ENCODE peak calls at places on chromosome 18, in five cellular contexts. A is upper lobe of right lung; O is small intestine; C is CD8-positive, alpha-beta memory T cell; W is left lung. F is an unnamed sample. For H3K9me3, the result is how much of the 10 kb centered on the place peaks cover.

GRCh38 chr18:48862116-48862515 is 88.6 kb downstream of the SMAD7 start:
- DNase-seq in A (no peak), O (no peak), C (no peak), W (no peak), F (no peak)

GRCh38 chr18:60196818-60197217 is 175.8 kb downstream of the MC4R start:
- DNase-seq in A (no peak), O (no peak), C (no peak), W (no peak), F (no peak)

GRCh38 chr18:4433762-4434161 is 21.3 kb downstream of the DLGAP1 start:
- DNase-seq in A (no peak), O (no peak), C (no peak), W (no peak), F (no peak)

GRCh38 chr18:40662898-40663437 is 1292.1 kb upstream of the PIK3C3 start:
- DNase-seq in A (peak), O (no peak), C (no peak), W (peak), F (no peak)

GRCh38 chr18:44682871-44683221 is 2.2 kb downstream of the SETBP1 start:
- DNase-seq in A (no peak), O (no peak), C (no peak), W (no peak), F (no peak)

GRCh38 chr18:40346146-40346545 is 1608.9 kb upstream of the PIK3C3 start:
- DNase-seq in A (no peak), O (no peak), C (no peak), W (no peak), F (no peak)

GRCh38 chr18:59694824-59695223 is 2.4 kb downstream of the CCBE1 start:
- DNase-seq in A (no peak), O (no peak), C (no peak), W (no peak), F (no peak)

GRCh38 chr18:7572837-7573236 is 5.7 kb downstream of the PTPRM start:
- DNase-seq in A (no peak), O (no peak), C (no peak), W (no peak), F (no peak)

GRCh38 chr18:77039196-77040140 is 93.1 kb downstream of the MBP start:
- DNase-seq in A (no peak), O (no peak), C (no peak), W (no peak), F (no peak)

GRCh38 chr18:63679820-63680606 is 18.3 kb upstream of the SERPINB3 start:
- DNase-seq in A (no peak), O (no peak), C (no peak), W (no peak), F (no peak)

GRCh38 chr18:13614318-13614643 is 112.1 kb downstream of the FAM210A start:
- DNase-seq in A (no peak), O (no peak), C (no peak), W (no peak), F (no peak)

GRCh38 chr18:29002747-29003146 is 825.8 kb upstream of the CDH2 start:
- DNase-seq in A (no peak), O (no peak), C (no peak), W (no peak), F (no peak)

GRCh38 chr18:10490401-10491289 is 35.2 kb upstream of the NAPG start:
- DNase-seq in A (no peak), O (peak), C (peak), W (no peak), F (no peak)

GRCh38 chr18:41899535-41899934 is 55.5 kb upstream of the PIK3C3 start:
- DNase-seq in A (no peak), O (no peak), C (no peak), W (no peak), F (no peak)

GRCh38 chr18:22391571-22392359 is 25.9 kb downstream of the CTAGE1 start:
- DNase-seq in A (no peak), O (peak), C (peak), W (no peak), F (no peak)

GRCh38 chr18:49668583-49669290 is 106.9 kb downstream of the LIPG start:
- DNase-seq in A (no peak), O (no peak), C (no peak), W (no peak), F (no peak)

GRCh38 chr18:67475673-67476072 is 40.8 kb downstream of the DSEL start:
- DNase-seq in A (no peak), O (no peak), C (no peak), W (no peak), F (no peak)

GRCh38 chr18:60090170-60090569 is 190.4 kb downstream of the PMAIP1 start:
- DNase-seq in A (no peak), O (peak), C (no peak), W (no peak), F (no peak)

GRCh38 chr18:23207191-23207955 is 72.1 kb downstream of the CABLES1 start:
- DNase-seq in A (no peak), O (peak), C (no peak), W (no peak), F (no peak)

GRCh38 chr18:36697905-36698304 is 130.9 kb downstream of the TPGS2 start:
- DNase-seq in A (no peak), O (no peak), C (no peak), W (no peak), F (no peak)

GRCh38 chr18:21267370-21267769 is 25.3 kb downstream of the GREB1L start:
- DNase-seq in A (no peak), O (peak), C (no peak), W (no peak), F (no peak)

GRCh38 chr18:45416168-45416567 is 199.1 kb upstream of the SLC14A2 start:
- DNase-seq in A (no peak), O (peak), C (no peak), W (no peak), F (no peak)

GRCh38 chr18:6653880-6654279 is 75.6 kb upstream of the ARHGAP28 start:
- DNase-seq in A (no peak), O (peak), C (no peak), W (no peak), F (no peak)

GRCh38 chr18:77059294-77059916 is 73.2 kb downstream of the MBP start:
- DNase-seq in A (no peak), O (peak), C (no peak), W (no peak), F (no peak)

GRCh38 chr18:55489742-55490055 is 98.3 kb downstream of the TCF4 start:
- DNase-seq in A (no peak), O (no peak), C (no peak), W (no peak), F (no peak)

GRCh38 chr18:51120809-51121596 is 76.5 kb downstream of the MEX3C start:
- DNase-seq in A (no peak), O (no peak), C (no peak), W (no peak), F (no peak)
- H3K9me3 ChIP-seq in A (under half), O (under half), C (under half), W (under half), F (under half)

DNA sequence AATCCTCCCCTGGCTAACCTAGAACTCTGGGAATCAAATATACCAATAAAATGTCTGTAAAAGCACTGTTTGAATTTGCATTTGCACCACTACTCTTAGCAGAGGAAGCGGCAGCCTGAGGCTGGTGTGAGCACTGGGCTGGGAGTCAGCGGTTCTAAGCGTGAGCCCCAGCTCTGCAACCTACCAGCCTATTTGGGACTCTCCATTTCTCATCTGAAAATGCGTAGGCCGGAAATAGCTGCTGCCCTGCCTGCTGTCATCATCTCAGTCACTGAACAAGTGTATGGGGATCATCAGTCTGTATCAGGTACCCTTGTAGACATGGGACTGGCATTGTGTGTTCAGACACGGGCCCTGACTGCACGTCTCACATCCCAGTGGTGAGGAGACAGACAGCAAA is 194.3 kb downstream of the ANKRD30B start:
- DNase-seq in A (no peak), O (no peak), C (no peak), W (no peak), F (no peak)
- H3K9me3 ChIP-seq in A (under half), O (under half), C (under half), W (under half), F (under half)

GRCh38 chr18:3333056-3333720 is 71.3 kb downstream of the MYL12B start:
- DNase-seq in A (no peak), O (no peak), C (no peak), W (no peak), F (no peak)

GRCh38 chr18:3330622-3331021 is 68.7 kb downstream of the MYL12B start:
- DNase-seq in A (no peak), O (no peak), C (no peak), W (no peak), F (no peak)

GRCh38 chr18:3332376-3332775 is 70.4 kb downstream of the MYL12B start:
- DNase-seq in A (no peak), O (no peak), C (no peak), W (no peak), F (no peak)

GRCh38 chr18:3329871-3330270 is 67.9 kb downstream of the MYL12B start:
- DNase-seq in A (no peak), O (no peak), C (no peak), W (no peak), F (no peak)

DNA sequence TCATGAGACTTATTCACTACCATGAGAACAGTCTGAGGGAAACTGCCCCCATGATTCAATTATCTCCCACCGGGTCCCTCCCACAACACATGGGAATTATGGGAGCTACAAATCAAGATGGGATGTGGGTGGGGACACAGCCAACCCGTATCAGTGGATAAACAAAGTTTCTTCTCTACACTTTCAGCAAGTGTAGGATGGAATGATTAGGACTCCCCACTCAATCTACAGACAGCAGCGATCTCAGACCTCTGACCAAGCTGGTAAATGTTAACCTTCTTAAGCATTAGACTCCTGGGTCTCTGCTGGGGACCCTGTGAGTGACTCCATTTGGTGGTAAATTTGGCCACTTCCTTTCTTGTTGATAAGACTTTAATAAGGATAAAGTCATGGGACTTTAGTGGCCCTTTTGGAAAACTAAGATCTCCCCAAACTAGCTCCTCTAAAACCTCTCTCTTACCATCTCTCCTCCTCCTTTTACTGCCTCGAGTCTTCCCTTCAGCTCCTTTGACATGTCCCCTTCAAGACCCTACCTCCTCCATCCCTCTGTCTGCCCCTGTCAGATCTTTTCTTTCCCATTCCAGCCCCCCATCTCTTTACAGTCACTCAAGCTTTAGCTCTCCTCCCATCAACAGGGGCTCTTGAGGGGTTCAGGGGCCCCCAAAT is 71.9 kb downstream of the MYL12B start:
- DNase-seq in A (no peak), O (no peak), C (no peak), W (no peak), F (no peak)
- H3K9me3 ChIP-seq in A (under half), O (under half), C (under half), W (under half), F (under half)

GRCh38 chr18:71529708-71530303 is 1014.3 kb downstream of the CBLN2 start:
- DNase-seq in A (no peak), O (no peak), C (no peak), W (no peak), F (no peak)
- H3K9me3 ChIP-seq in A (under half), O (under half), C (under half), W (under half), F (under half)

GRCh38 chr18:57644540-57644939 is 22.9 kb upstream of the NARS1 start:
- DNase-seq in A (no peak), O (no peak), C (no peak), W (no peak), F (no peak)
- H3K9me3 ChIP-seq in A (under half), O (under half), C (under half), W (under half), F (under half)

GRCh38 chr18:79896746-79897145 is 54.7 kb downstream of the SLC66A2 start:
- DNase-seq in A (no peak), O (no peak), C (no peak), W (no peak), F (no peak)
- H3K9me3 ChIP-seq in A (under half), O (under half), C (under half), W (under half), F (under half)

DNA sequence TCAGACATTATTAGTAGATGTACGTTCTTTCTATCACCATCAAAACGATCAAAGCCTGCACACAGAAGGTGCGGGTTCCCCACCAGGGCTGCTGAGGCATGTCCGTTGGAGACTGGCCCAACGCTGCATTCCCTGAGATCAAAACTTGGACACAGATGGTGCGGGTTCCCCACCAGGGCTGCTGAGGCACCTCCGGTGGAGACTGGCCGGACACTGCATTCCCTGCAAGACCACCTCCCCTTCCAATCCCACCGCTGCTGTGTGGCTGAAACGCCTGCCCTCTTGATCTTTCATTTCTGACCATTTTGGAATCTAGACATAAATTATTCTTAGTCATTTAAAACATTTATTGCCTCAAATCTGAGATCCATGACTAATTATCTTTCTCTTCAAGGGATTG is 254.2 kb upstream of the SALL3 start:
- DNase-seq in A (peak), O (no peak), C (no peak), W (peak), F (no peak)
- H3K9me3 ChIP-seq in A (under half), O (under half), C (under half), W (under half), F (under half)

GRCh38 chr18:78390348-78390929 is 589.2 kb upstream of the SALL3 start:
- DNase-seq in A (no peak), O (no peak), C (no peak), W (peak), F (no peak)

GRCh38 chr18:78393463-78393862 is 586.2 kb upstream of the SALL3 start:
- DNase-seq in A (no peak), O (peak), C (no peak), W (no peak), F (no peak)

GRCh38 chr18:78396077-78396476 is 583.5 kb upstream of the SALL3 start:
- DNase-seq in A (no peak), O (no peak), C (no peak), W (no peak), F (no peak)

GRCh38 chr18:78396756-78397155 is 582.9 kb upstream of the SALL3 start:
- DNase-seq in A (no peak), O (no peak), C (no peak), W (no peak), F (no peak)

DNA sequence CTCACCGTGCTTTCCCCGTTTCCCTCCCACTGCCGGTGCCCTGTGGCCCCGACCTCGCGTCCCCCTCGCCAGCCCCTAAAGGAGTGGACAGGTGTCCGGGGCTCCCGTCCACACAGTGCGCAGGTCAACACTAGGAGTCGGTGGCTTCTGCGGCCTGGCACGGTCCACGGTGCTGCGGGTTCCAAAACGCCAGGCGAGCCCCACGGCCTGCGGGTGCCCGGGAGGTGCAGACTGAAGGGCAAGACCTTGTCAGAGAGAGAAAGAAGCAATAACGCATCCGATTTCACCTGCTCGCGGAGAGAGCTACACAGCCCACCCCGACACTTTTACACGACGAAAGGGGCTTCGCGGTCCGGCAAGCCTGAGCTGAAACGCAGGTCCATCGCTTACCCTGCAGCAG is 588.6 kb upstream of the SALL3 start:
- DNase-seq in A (no peak), O (no peak), C (no peak), W (peak), F (no peak)
- H3K9me3 ChIP-seq in A (under half), O (under half), C (under half), W (under half), F (under half)

GRCh38 chr18:35303610-35304009 is 13.6 kb upstream of the ZSCAN30 start:
- DNase-seq in A (no peak), O (no peak), C (no peak), W (no peak), F (no peak)
- H3K9me3 ChIP-seq in A (half or more), O (under half), C (under half), W (under half), F (under half)

F was measured in T-helper 17 cell.